ENCODE peak calls at places on chromosomes 3 and 15, in seven cellular contexts. J, R, G, N, M, H and K are unnamed samples.

GRCh38 chr3:109927161-109927560 is 589.8 kb upstream of the DPPA4 start:
- DNase-seq in R (no peak), N (no peak), G (peak), M (no peak), H (peak), J (no peak), K (no peak)

GRCh38 chr3:105367063-105367405 is 325 bp downstream of the ALCAM start:
- DNase-seq in H (no peak), R (peak), N (no peak), J (peak), M (peak), G (no peak), K (peak)

GRCh38 chr3:186693843-186694242 is 23.3 kb upstream of the KNG1 start:
- DNase-seq in N (no peak), G (no peak), H (no peak), R (no peak), M (no peak), J (no peak), K (no peak)

GRCh38 chr15:70453238-70453637 is 310.1 kb downstream of the UACA start:
- DNase-seq in R (no peak), N (no peak), J (no peak), G (no peak), H (no peak), M (no peak), K (no peak)

GRCh38 chr3:178593786-178594185 is 57.5 kb downstream of the KCNMB2 start:
- DNase-seq in N (no peak), R (no peak), M (no peak), H (no peak), G (no peak), J (no peak), K (no peak)

GRCh38 chr15:70722266-70723123 is 40.9 kb downstream of the UACA start:
- DNase-seq in G (peak), R (no peak), J (peak), N (no peak), M (no peak), H (peak), K (no peak)

GRCh38 chr3:111173328-111173900 is 101.8 kb downstream of the NECTIN3 start:
- DNase-seq in R (no peak), N (no peak), H (peak), J (no peak), M (no peak), G (no peak), K (no peak)

GRCh38 chr15:67196672-67197363 is 57.6 kb downstream of the AAGAB start:
- DNase-seq in J (no peak), G (peak), M (no peak), N (no peak), R (no peak), H (peak), K (no peak)

GRCh38 chr3:122957707-122958210 is 69.8 kb downstream of the SEMA5B start:
- DNase-seq in G (peak), H (peak), N (peak), J (no peak), M (no peak), R (no peak), K (peak)